ENCODE peak calls at places on chromosome 18, in nine cellular contexts. One of them, this sample, is unnamed.
A peak's percentile ranks its signal among the peaks of the same experiment; 100 is the strongest.

GRCh38 chr18:9708057-9708881 is at the start of gene RAB31:
- DNase-seq in lung microvascular endothelial cell: peak; percentile 77
- DNase-seq in nephron progenitor cell: peak; percentile 74
- DNase-seq in right atrium auricular region: peak; percentile 77
- DNase-seq in T-helper 17 cell: no peak
- DNase-seq in adrenal gland: peak; percentile 87
- DNase-seq in M059J: peak; percentile 74
- DNase-seq in T-helper 9 cell: no peak
- DNase-seq in HFF-Myc: no peak
- DNase-seq in this sample: peak; percentile 94

GRCh38 chr18:56315363-56315762 is 323.0 kb downstream of the TXNL1 start:
- DNase-seq in adrenal gland: no peak
- DNase-seq in HFF-Myc: no peak
- DNase-seq in right atrium auricular region: no peak
- DNase-seq in nephron progenitor cell: no peak
- DNase-seq in M059J: peak; percentile 56
- DNase-seq in lung microvascular endothelial cell: no peak
- DNase-seq in T-helper 9 cell: no peak
- DNase-seq in T-helper 17 cell: no peak
- DNase-seq in this sample: peak; percentile 71

GRCh38 chr18:13562494-13563029 is 163.8 kb downstream of the FAM210A start:
- DNase-seq in T-helper 17 cell: no peak
- DNase-seq in right atrium auricular region: no peak
- DNase-seq in T-helper 9 cell: no peak
- DNase-seq in HFF-Myc: no peak
- DNase-seq in nephron progenitor cell: no peak
- DNase-seq in adrenal gland: no peak
- DNase-seq in M059J: no peak
- DNase-seq in lung microvascular endothelial cell: peak; percentile 7
- DNase-seq in this sample: no peak

GRCh38 chr18:49865401-49865800 is 52.1 kb upstream of the ACAA2 start:
- DNase-seq in adrenal gland: peak; percentile 39
- DNase-seq in M059J: no peak
- DNase-seq in right atrium auricular region: no peak
- DNase-seq in T-helper 9 cell: no peak
- DNase-seq in HFF-Myc: no peak
- DNase-seq in lung microvascular endothelial cell: no peak
- DNase-seq in T-helper 17 cell: no peak
- DNase-seq in nephron progenitor cell: no peak
- DNase-seq in this sample: peak; percentile 19

GRCh38 chr18:56995579-56996194 is 151.2 kb upstream of the BOD1L2 start:
- DNase-seq in HFF-Myc: no peak
- DNase-seq in right atrium auricular region: no peak
- DNase-seq in T-helper 17 cell: no peak
- DNase-seq in T-helper 9 cell: no peak
- DNase-seq in M059J: no peak
- DNase-seq in nephron progenitor cell: no peak
- DNase-seq in adrenal gland: no peak
- DNase-seq in lung microvascular endothelial cell: no peak
- DNase-seq in this sample: no peak

GRCh38 chr18:58998421-58999203 is 133.9 kb downstream of the ZNF532 start:
- DNase-seq in right atrium auricular region: peak; percentile 84
- DNase-seq in lung microvascular endothelial cell: peak; percentile 93
- DNase-seq in T-helper 17 cell: no peak
- DNase-seq in adrenal gland: peak; percentile 47
- DNase-seq in M059J: peak; percentile 91
- DNase-seq in HFF-Myc: no peak
- DNase-seq in nephron progenitor cell: no peak
- DNase-seq in T-helper 9 cell: no peak
- DNase-seq in this sample: peak; percentile 95

GRCh38 chr18:29174891-29175290 is 998.0 kb upstream of the CDH2 start:
- DNase-seq in nephron progenitor cell: no peak
- DNase-seq in lung microvascular endothelial cell: no peak
- DNase-seq in HFF-Myc: no peak
- DNase-seq in T-helper 9 cell: no peak
- DNase-seq in M059J: no peak
- DNase-seq in right atrium auricular region: no peak
- DNase-seq in T-helper 17 cell: no peak
- DNase-seq in adrenal gland: no peak
- DNase-seq in this sample: no peak

GRCh38 chr18:48786621-48787522 is 163.9 kb downstream of the SMAD7 start:
- DNase-seq in T-helper 17 cell: no peak
- DNase-seq in lung microvascular endothelial cell: no peak
- DNase-seq in T-helper 9 cell: no peak
- DNase-seq in right atrium auricular region: no peak
- DNase-seq in nephron progenitor cell: no peak
- DNase-seq in M059J: no peak
- DNase-seq in HFF-Myc: no peak
- DNase-seq in adrenal gland: peak; percentile 1
- DNase-seq in this sample: no peak

GRCh38 chr18:6428851-6429395 is 14.2 kb upstream of the L3MBTL4 start:
- DNase-seq in lung microvascular endothelial cell: no peak
- DNase-seq in T-helper 17 cell: no peak
- DNase-seq in adrenal gland: no peak
- DNase-seq in M059J: no peak
- DNase-seq in T-helper 9 cell: no peak
- DNase-seq in nephron progenitor cell: no peak
- DNase-seq in HFF-Myc: no peak
- DNase-seq in right atrium auricular region: no peak
- DNase-seq in this sample: no peak

GRCh38 chr18:5630057-5630765 is 86.4 kb upstream of the EPB41L3 start:
- DNase-seq in M059J: peak; percentile 36
- DNase-seq in adrenal gland: peak; percentile 78
- DNase-seq in HFF-Myc: no peak
- DNase-seq in lung microvascular endothelial cell: peak; percentile 66
- DNase-seq in T-helper 9 cell: no peak
- DNase-seq in right atrium auricular region: peak; percentile 74
- DNase-seq in T-helper 17 cell: no peak
- DNase-seq in nephron progenitor cell: peak; percentile 90
- DNase-seq in this sample: peak; percentile 68

GRCh38 chr18:3305354-3305762 is 43.4 kb downstream of the MYL12B start:
- DNase-seq in HFF-Myc: peak; percentile 96
- DNase-seq in nephron progenitor cell: no peak
- DNase-seq in T-helper 9 cell: peak; percentile 26
- DNase-seq in M059J: peak; percentile 95
- DNase-seq in adrenal gland: no peak
- DNase-seq in right atrium auricular region: no peak
- DNase-seq in lung microvascular endothelial cell: peak; percentile 65
- DNase-seq in T-helper 17 cell: peak; percentile 32
- DNase-seq in this sample: peak; percentile 98

GRCh38 chr18:73923866-73924265 is 223.8 kb downstream of the FBXO15 start:
- DNase-seq in T-helper 17 cell: no peak
- DNase-seq in T-helper 9 cell: no peak
- DNase-seq in HFF-Myc: no peak
- DNase-seq in M059J: peak; percentile 53
- DNase-seq in lung microvascular endothelial cell: no peak
- DNase-seq in adrenal gland: no peak
- DNase-seq in right atrium auricular region: no peak
- DNase-seq in nephron progenitor cell: no peak
- DNase-seq in this sample: peak; percentile 32

GRCh38 chr18:13264986-13265900 is 46.7 kb downstream of the LDLRAD4 start:
- DNase-seq in right atrium auricular region: peak; percentile 56
- DNase-seq in lung microvascular endothelial cell: no peak
- DNase-seq in HFF-Myc: no peak
- DNase-seq in nephron progenitor cell: no peak
- DNase-seq in M059J: no peak
- DNase-seq in adrenal gland: no peak
- DNase-seq in T-helper 17 cell: no peak
- DNase-seq in T-helper 9 cell: no peak
- DNase-seq in this sample: no peak

GRCh38 chr18:53544926-53545325 is 679.5 kb downstream of the MBD2 start:
- DNase-seq in lung microvascular endothelial cell: no peak
- DNase-seq in adrenal gland: no peak
- DNase-seq in T-helper 9 cell: no peak
- DNase-seq in M059J: no peak
- DNase-seq in nephron progenitor cell: no peak
- DNase-seq in T-helper 17 cell: no peak
- DNase-seq in HFF-Myc: no peak
- DNase-seq in right atrium auricular region: no peak
- DNase-seq in this sample: no peak

GRCh38 chr18:46301081-46301480 is 196.9 kb downstream of the HAUS1 start:
- DNase-seq in lung microvascular endothelial cell: no peak
- DNase-seq in T-helper 9 cell: no peak
- DNase-seq in HFF-Myc: no peak
- DNase-seq in T-helper 17 cell: no peak
- DNase-seq in nephron progenitor cell: no peak
- DNase-seq in adrenal gland: no peak
- DNase-seq in M059J: no peak
- DNase-seq in right atrium auricular region: no peak
- DNase-seq in this sample: no peak

GRCh38 chr18:41072946-41073345 is 882.1 kb upstream of the PIK3C3 start:
- DNase-seq in HFF-Myc: no peak
- DNase-seq in adrenal gland: no peak
- DNase-seq in right atrium auricular region: no peak
- DNase-seq in nephron progenitor cell: no peak
- DNase-seq in lung microvascular endothelial cell: no peak
- DNase-seq in T-helper 9 cell: no peak
- DNase-seq in T-helper 17 cell: no peak
- DNase-seq in M059J: peak; percentile 51
- DNase-seq in this sample: peak; percentile 8

GRCh38 chr18:79936641-79937040 is 14.8 kb downstream of the SLC66A2 start:
- DNase-seq in nephron progenitor cell: no peak
- DNase-seq in lung microvascular endothelial cell: no peak
- DNase-seq in right atrium auricular region: no peak
- DNase-seq in M059J: no peak
- DNase-seq in T-helper 9 cell: no peak
- DNase-seq in adrenal gland: no peak
- DNase-seq in HFF-Myc: no peak
- DNase-seq in T-helper 17 cell: no peak
- DNase-seq in this sample: no peak